ENCODE peak calls at places on chromosomes 16 and 17, in eight cellular contexts. T, S, O, K, A, X, G and Y are unnamed samples.

GRCh38 chr17:15171433-15172047 is 93.6 kb downstream of the PMP22 start:
- DNase-seq in T (peak), X (peak), S (peak), K (peak), A (peak), O (peak), G (no peak), Y (no peak)

GRCh38 chr17:39617446-39618251 is 9.1 kb upstream of the PPP1R1B start:
- DNase-seq in T (peak), O (peak), K (peak), X (peak), S (no peak), A (peak), G (peak), Y (peak)

GRCh38 chr16:12171206-12171605 is 194.7 kb downstream of the SNX29 start:
- DNase-seq in K (no peak), S (peak), G (no peak), X (no peak), A (no peak), O (no peak), T (no peak), Y (no peak)

GRCh38 chr16:2498531-2499253 is 15.1 kb upstream of the ATP6V0C start:
- DNase-seq in A (no peak), T (no peak), X (no peak), K (no peak), S (no peak), O (no peak), G (no peak), Y (no peak)

GRCh38 chr17:60750645-60751044 is 73.0 kb downstream of the BCAS3 start:
- DNase-seq in O (no peak), S (no peak), T (no peak), G (no peak), A (no peak), K (no peak), X (no peak), Y (no peak)

GRCh38 chr16:85354623-85355514 is 242.6 kb upstream of the CIBAR2 start:
- DNase-seq in X (peak), G (no peak), T (peak), O (no peak), A (no peak), S (peak), K (no peak), Y (no peak)

GRCh38 chr16:71882505-71883192 is 1.3 kb downstream of the ZNF821 start:
- DNase-seq in T (peak), O (peak), K (peak), S (no peak), G (peak), A (peak), X (no peak), Y (peak)

GRCh38 chr16:84141143-84141670 is 3.8 kb downstream of the HSDL1 start:
- DNase-seq in T (no peak), K (peak), O (no peak), X (no peak), A (no peak), G (no peak), S (no peak), Y (no peak)

GRCh38 chr16:19356024-19356952 is 61.4 kb upstream of the TMC5 start:
- DNase-seq in S (no peak), A (no peak), G (no peak), O (no peak), X (no peak), K (no peak), T (no peak), Y (no peak)

GRCh38 chr17:80874866-80875445 is 116.7 kb upstream of the CHMP6 start:
- DNase-seq in T (no peak), O (no peak), G (no peak), K (no peak), X (peak), A (no peak), S (no peak), Y (no peak)

GRCh38 chr17:21452377-21453143 is 76.4 kb downstream of the KCNJ12 start:
- DNase-seq in S (peak), X (peak), T (peak), A (peak), G (peak), O (peak), K (no peak), Y (no peak)

GRCh38 chr16:80250376-80250775 is 290.4 kb upstream of the DYNLRB2 start:
- DNase-seq in X (no peak), O (no peak), S (no peak), T (no peak), G (no peak), A (no peak), K (no peak), Y (no peak)

GRCh38 chr16:64345142-64345541 is 776.7 kb downstream of the CDH11 start:
- DNase-seq in A (no peak), G (no peak), T (no peak), O (no peak), X (no peak), S (no peak), K (no peak), Y (no peak)

GRCh38 chr16:15493416-15494181 is 59.2 kb downstream of the BMERB1 start:
- DNase-seq in X (no peak), T (no peak), A (no peak), G (no peak), S (no peak), K (no peak), O (no peak), Y (no peak)

GRCh38 chr17:77458202-77459017 is 317.6 kb downstream of the SEC14L1 start:
- DNase-seq in X (no peak), A (no peak), O (no peak), G (no peak), K (no peak), S (no peak), T (no peak), Y (peak)

GRCh38 chr17:31392856-31393748 is 1.6 kb downstream of the RAB11FIP4 start:
- DNase-seq in T (no peak), G (no peak), S (no peak), X (no peak), K (no peak), O (peak), A (peak), Y (no peak)

GRCh38 chr16:81551821-81552304 is 107.3 kb downstream of the CMIP start:
- DNase-seq in O (no peak), G (no peak), X (peak), A (peak), T (no peak), K (no peak), S (no peak), Y (no peak)

GRCh38 chr17:39740357-39741111 is 2.8 kb downstream of the GRB7 start:
- DNase-seq in K (no peak), X (no peak), T (peak), S (no peak), G (no peak), A (no peak), O (no peak), Y (no peak)

GRCh38 chr17:63698886-63699637 is 863 bp downstream of the LIMD2 start:
- DNase-seq in T (peak), X (peak), K (peak), A (peak), G (peak), S (no peak), O (no peak), Y (peak)

GRCh38 chr17:32783602-32784001 is 93.3 kb downstream of the MYO1D start:
- DNase-seq in O (no peak), K (no peak), T (peak), A (no peak), G (peak), X (no peak), S (peak), Y (no peak)

GRCh38 chr17:34917381-34917780 is 43.9 kb downstream of the CCT6B start:
- DNase-seq in S (no peak), G (no peak), T (no peak), X (no peak), A (no peak), O (no peak), K (no peak), Y (no peak)

GRCh38 chr17:3768786-3769185 is 32.2 kb downstream of the ITGAE start:
- DNase-seq in X (no peak), G (no peak), T (no peak), S (no peak), K (peak), A (no peak), O (no peak), Y (no peak)

GRCh38 chr17:511833-512251 is 159.2 kb upstream of the RPH3AL start:
- DNase-seq in O (no peak), A (no peak), G (no peak), X (no peak), K (no peak), S (no peak), T (no peak), Y (no peak)

GRCh38 chr16:51510416-51510815 is 359.3 kb upstream of the SALL1 start:
- DNase-seq in X (no peak), A (no peak), O (no peak), G (no peak), S (no peak), K (no peak), T (no peak), Y (no peak)

GRCh38 chr16:67246081-67246944 is 968 bp downstream of the FHOD1 start:
- DNase-seq in O (peak), S (peak), X (peak), K (no peak), A (peak), G (no peak), T (peak), Y (peak)

GRCh38 chr16:66984902-66985311 is 3.5 kb upstream of the CES4A start:
- DNase-seq in K (peak), T (no peak), S (no peak), O (no peak), X (no peak), G (no peak), A (no peak), Y (no peak)

GRCh38 chr16:58515125-58515870 is at the start of gene SETD6:
- DNase-seq in X (peak), K (no peak), A (peak), O (peak), G (peak), T (peak), S (peak), Y (no peak)

GRCh38 chr17:72152392-72152727 is 31.5 kb downstream of the SOX9 start:
- DNase-seq in A (no peak), G (no peak), X (no peak), O (no peak), S (no peak), T (peak), K (no peak), Y (no peak)
- H3K27ac ChIP-seq in A (peak), G (no peak), X (no peak), O (peak), S (no peak), T (peak), K (no peak), Y (no peak)

GRCh38 chr17:28340374-28340773 is 4.8 kb downstream of the TNFAIP1 start:
- DNase-seq in A (no peak), S (no peak), G (no peak), O (no peak), K (no peak), X (no peak), T (no peak), Y (no peak)

GRCh38 chr17:28335959-28336871 is 654 bp downstream of the TNFAIP1 start:
- DNase-seq in G (no peak), T (peak), X (peak), S (peak), O (peak), A (peak), K (peak), Y (no peak)

GRCh38 chr17:28335201-28335958 is at the start of the genes IFT20 and TNFAIP1:
- DNase-seq in O (peak), T (peak), K (peak), A (peak), S (peak), X (peak), G (peak), Y (peak)

GRCh38 chr17:28339431-28339830 is 3.9 kb downstream of the TNFAIP1 start:
- DNase-seq in G (no peak), X (no peak), K (no peak), T (no peak), A (no peak), O (no peak), S (no peak), Y (no peak)

GRCh38 chr17:28338056-28338768 is 2.7 kb downstream of the TNFAIP1 start:
- DNase-seq in O (no peak), G (no peak), S (no peak), A (peak), X (no peak), T (peak), K (no peak), Y (no peak)
- TF ChIP-seq CTCF in O (no peak), G (no peak), S (no peak), A (no peak), X (peak), T (no peak), K (no peak), Y (no peak)

DNA sequence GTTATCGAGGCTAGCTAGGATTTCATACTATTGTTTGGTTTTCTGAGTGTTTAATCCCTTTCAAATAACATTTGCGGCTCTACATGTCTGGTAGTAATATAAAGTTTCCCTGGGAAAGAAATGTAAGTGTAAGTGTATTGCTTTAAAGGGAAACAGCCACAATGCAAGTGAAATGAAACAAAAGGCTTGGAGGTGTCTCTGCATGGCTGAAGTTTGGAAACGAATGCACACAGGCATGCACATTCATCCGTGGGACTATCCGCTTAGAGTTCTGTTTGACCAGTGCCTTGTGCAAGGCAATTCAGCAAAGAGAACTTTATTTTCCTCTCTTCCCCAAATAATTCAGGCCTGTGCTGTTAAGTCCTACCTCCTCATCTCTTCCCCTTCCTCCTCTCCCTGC is 56.1 kb upstream of the MRTFB start:
- DNase-seq in G (no peak), K (no peak), X (no peak), S (no peak), A (no peak), T (no peak), O (no peak), Y (no peak)
- H3K27ac ChIP-seq in G (no peak), K (no peak), X (no peak), S (peak), A (peak), T (no peak), O (peak), Y (no peak)

DNA sequence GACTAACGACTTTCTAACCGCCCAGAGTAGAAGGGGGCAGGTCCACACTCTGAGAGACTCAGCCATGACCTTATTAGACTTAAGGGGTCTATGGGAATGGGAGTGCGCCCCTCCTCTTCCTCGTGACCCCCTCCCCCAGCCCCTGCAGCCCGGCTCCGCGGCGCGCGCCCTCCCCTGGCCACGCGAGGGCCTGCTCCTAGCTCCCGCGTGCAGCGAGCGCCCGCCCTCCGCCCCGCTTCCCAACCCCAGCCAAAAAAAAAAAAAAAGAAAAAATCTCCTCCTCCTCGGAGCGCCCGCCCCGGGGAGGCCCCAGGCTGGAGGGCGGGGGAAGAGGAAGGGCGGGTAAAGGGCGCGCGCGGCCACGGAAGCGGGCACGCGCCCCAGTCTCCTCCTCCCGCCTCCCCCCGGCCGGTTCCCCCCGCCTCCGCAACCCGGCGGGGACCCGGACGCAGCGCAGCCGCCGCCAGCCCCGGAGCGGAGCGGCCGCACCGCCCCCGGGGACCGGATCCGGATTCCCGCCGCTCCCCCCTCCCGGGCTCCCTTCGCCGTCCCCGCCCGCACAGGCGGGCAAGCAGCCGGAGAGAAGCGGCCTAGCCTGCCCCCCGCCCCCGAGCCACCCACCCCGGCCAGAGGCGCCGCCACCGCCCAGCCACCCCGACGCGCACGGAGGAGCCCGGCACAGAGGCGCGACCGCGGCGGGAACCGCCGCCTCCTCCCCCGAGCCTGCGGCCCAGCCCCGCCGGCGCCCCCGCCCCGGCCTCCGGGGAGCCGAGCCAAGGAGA is 940 bp downstream of the UBTF start:
- DNase-seq in G (peak), O (peak), A (peak), X (peak), T (peak), K (peak), S (peak), Y (peak)
- TF ChIP-seq CTCF in G (peak), O (peak), A (peak), X (peak), T (peak), K (peak), S (peak), Y (peak)

DNA sequence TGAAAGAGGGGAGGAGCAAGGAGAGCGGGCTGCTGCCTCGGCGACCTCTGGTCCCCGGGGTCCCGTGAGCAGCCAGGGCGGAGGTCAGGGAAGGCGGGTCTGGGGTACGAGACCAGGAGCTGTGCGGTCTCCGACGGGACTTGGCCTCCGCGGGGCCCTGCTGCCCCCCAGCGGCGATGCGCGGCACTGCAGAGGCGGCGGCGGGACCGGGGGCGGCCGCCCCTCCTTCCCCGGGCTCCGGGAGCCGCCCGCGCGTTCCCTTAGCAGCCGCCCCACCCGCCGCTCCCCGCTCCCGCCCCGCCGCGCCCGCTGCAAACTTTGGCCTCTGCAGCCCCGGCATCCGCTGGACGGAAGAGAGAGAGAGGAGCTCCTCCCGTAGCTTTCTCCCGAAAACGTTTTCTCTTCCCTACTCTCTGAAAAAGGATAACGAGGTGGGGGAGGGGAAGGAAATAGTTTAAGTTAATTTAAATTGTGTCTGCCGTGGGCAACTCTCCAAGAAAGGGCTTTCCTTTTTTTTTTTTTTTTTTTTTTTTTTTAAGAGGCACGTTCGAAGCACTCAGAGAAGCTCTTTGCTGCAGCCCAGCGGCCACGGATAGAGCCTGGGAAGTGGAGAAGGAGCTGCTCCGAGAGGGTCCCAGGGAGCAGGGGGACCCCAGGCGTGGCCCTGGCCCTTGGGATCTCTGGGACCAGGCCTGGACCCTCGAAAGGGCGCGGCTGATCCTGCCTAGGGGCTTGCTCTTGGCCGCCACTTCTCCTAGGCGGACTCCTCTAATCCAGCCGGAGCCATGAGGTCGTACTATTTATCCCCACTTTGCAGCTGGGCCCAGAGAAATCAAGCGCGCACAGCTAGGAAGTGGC is 43.2 kb downstream of the C16orf82 start:
- DNase-seq in K (peak), G (peak), T (peak), O (peak), A (peak), S (peak), X (peak), Y (peak)
- H3K27ac ChIP-seq in K (no peak), G (no peak), T (no peak), O (no peak), A (peak), S (no peak), X (no peak), Y (no peak)